ENCODE peak calls at places on chromosome 21, in six cellular contexts. G is effector memory CD4-positive, alpha-beta T cell; K is aorta; F is adipocyte; A is RPMI7951; S is GM12892. N is an unnamed sample.
A peak's percentile ranks its signal among the peaks of the same experiment; 100 is the strongest.

GRCh38 chr21:43935711-43936110 is 70.7 kb downstream of the AGPAT3 start:
- DNase-seq in F (no peak), K (no peak), S (no peak), A (no peak), G (no peak), N (no peak)

GRCh38 chr21:27213328-27213727 is 246.4 kb upstream of the ADAMTS5 start:
- DNase-seq in G (no peak), K (no peak), F (peak; percentile 31), A (no peak), S (no peak), N (no peak)

GRCh38 chr21:38438476-38438893 is 59.8 kb downstream of the ERG start:
- DNase-seq in A (peak; percentile 87), F (no peak), G (no peak), K (peak; percentile 90), S (no peak), N (no peak)

GRCh38 chr21:46168659-46169386 is 13.4 kb upstream of the FTCD start:
- DNase-seq in K (no peak), S (no peak), F (no peak), A (no peak), G (no peak), N (no peak)

GRCh38 chr21:21146587-21147373 is 148.6 kb downstream of the NCAM2 start:
- DNase-seq in K (no peak), G (no peak), A (no peak), F (no peak), S (no peak), N (no peak)

GRCh38 chr21:15379776-15380175 is 315.0 kb upstream of the NRIP1 start:
- DNase-seq in S (no peak), K (no peak), A (no peak), F (no peak), G (no peak), N (no peak)

GRCh38 chr21:41850085-41850484 is 29.1 kb downstream of the PRDM15 start:
- DNase-seq in A (no peak), K (peak; percentile 40), F (no peak), G (no peak), S (no peak), N (no peak)

GRCh38 chr21:45080639-45081414 is 6.4 kb downstream of the ADARB1 start:
- DNase-seq in F (peak; percentile 80), K (peak; percentile 64), G (peak; percentile 50), S (no peak), A (peak; percentile 59), N (no peak)

GRCh38 chr21:44348861-44349260 is 4.6 kb upstream of the TRPM2 start:
- DNase-seq in A (no peak), F (no peak), K (peak; percentile 75), S (no peak), G (no peak), N (no peak)

GRCh38 chr21:35002879-35003722 is 46.0 kb downstream of the RUNX1 start:
- DNase-seq in G (no peak), F (peak; percentile 32), K (no peak), S (no peak), A (peak; percentile 75), N (no peak)

GRCh38 chr21:42785666-42786427 is 93.5 kb downstream of the WDR4 start:
- DNase-seq in G (no peak), S (no peak), A (no peak), K (no peak), F (no peak), N (no peak)

GRCh38 chr21:45405271-45405818 is 380 bp downstream of the COL18A1 start:
- DNase-seq in S (no peak), G (no peak), K (peak; percentile 92), A (peak; percentile 49), F (peak; percentile 77), N (no peak)

GRCh38 chr21:46001821-46002681 is 20.5 kb downstream of the COL6A1 start:
- DNase-seq in K (peak; percentile 72), G (no peak), S (no peak), A (no peak), F (no peak), N (no peak)

GRCh38 chr21:31730687-31731111 is 1.2 kb downstream of the SCAF4 start:
- DNase-seq in G (no peak), K (no peak), A (no peak), F (peak; percentile 67), S (no peak), N (no peak)

GRCh38 chr21:16040601-16041000 is 310.8 kb downstream of the USP25 start:
- DNase-seq in G (no peak), A (no peak), K (no peak), F (no peak), S (no peak), N (no peak)

GRCh38 chr21:35614412-35614901 is 445.9 kb downstream of the SETD4 start:
- DNase-seq in F (peak; percentile 32), A (peak; percentile 94), G (no peak), S (no peak), K (no peak), N (no peak)

GRCh38 chr21:16302851-16303282 is 573.1 kb downstream of the USP25 start:
- DNase-seq in G (no peak), F (no peak), S (no peak), K (no peak), A (no peak), N (no peak)